ENCODE peak calls at places on chromosomes 12 and 14, in five cellular contexts. S is body of pancreas, T is astrocyte of the spinal cord, J is fibroblast of lung, I is fibroblast of pulmonary artery. W is an unnamed sample.

GRCh38 chr12:130685850-130686249 is 30.2 kb downstream of the RIMBP2 start:
- DNase-seq in I (no peak), T (no peak), J (no peak), S (no peak), W (no peak)

GRCh38 chr14:29724991-29725390 is 202.7 kb downstream of the PRKD1 start:
- DNase-seq in S (peak), J (peak), I (peak), T (peak), W (peak)

GRCh38 chr14:94696518-94696917 is 73.4 kb downstream of the GSC start:
- DNase-seq in I (no peak), T (peak), S (no peak), J (no peak), W (no peak)

GRCh38 chr12:131736807-131737484 is 26.1 kb downstream of the SFSWAP start:
- DNase-seq in J (peak), T (peak), I (peak), S (no peak), W (peak)

GRCh38 chr12:6955462-6956331 is 4.5 kb downstream of the PTPN6 start:
- DNase-seq in J (no peak), S (no peak), T (no peak), I (no peak), W (no peak)

GRCh38 chr12:72679147-72679757 is 407.1 kb downstream of the TRHDE start:
- DNase-seq in I (no peak), S (no peak), T (no peak), J (no peak), W (no peak)

GRCh38 chr12:2739069-2739468 is 55.7 kb upstream of the FKBP4 start:
- DNase-seq in I (no peak), S (no peak), J (no peak), T (no peak), W (no peak)

GRCh38 chr14:24178399-24179178 is 6.7 kb downstream of the REC8 start:
- DNase-seq in J (no peak), S (no peak), I (no peak), T (no peak), W (no peak)

GRCh38 chr12:107645630-107646333 is 39.8 kb upstream of the PWP1 start:
- DNase-seq in S (no peak), J (no peak), T (peak), I (no peak), W (no peak)

GRCh38 chr14:32366995-32367394 is 37.9 kb downstream of the AKAP6 start:
- DNase-seq in J (no peak), S (no peak), T (peak), I (peak), W (peak)

GRCh38 chr12:47561746-47562145 is 144.1 kb downstream of the RPAP3 start:
- DNase-seq in S (no peak), J (no peak), I (no peak), T (no peak), W (no peak)

GRCh38 chr12:42385341-42385841 is 59.4 kb downstream of the PPHLN1 start:
- DNase-seq in J (no peak), S (no peak), T (no peak), I (no peak), W (no peak)

GRCh38 chr14:97306785-97307246 is 509.6 kb downstream of the VRK1 start:
- DNase-seq in T (peak), S (no peak), J (no peak), I (no peak), W (no peak)

GRCh38 chr14:95265106-95266094 is 54.3 kb downstream of the CLMN start:
- DNase-seq in I (peak), T (peak), S (peak), J (peak), W (peak)

GRCh38 chr12:52945389-52946232 is 3.3 kb upstream of the KRT18 start:
- DNase-seq in S (peak), T (peak), J (peak), I (peak), W (peak)

GRCh38 chr14:51521764-51522163 is 129.9 kb upstream of the FRMD6 start:
- DNase-seq in I (peak), J (peak), T (peak), S (no peak), W (peak)

GRCh38 chr12:112977641-112978040 is 678 bp upstream of the OAS2 start:
- DNase-seq in S (no peak), T (no peak), I (no peak), J (no peak), W (no peak)

GRCh38 chr12:100953677-100954076 is 159.1 kb downstream of the ANO4 start:
- DNase-seq in J (no peak), T (no peak), I (no peak), S (no peak), W (no peak)

GRCh38 chr14:48615618-48616017 is 940.2 kb upstream of the MDGA2 start:
- DNase-seq in I (no peak), J (no peak), T (no peak), S (no peak), W (no peak)

GRCh38 chr12:31568498-31568897 is 22.4 kb downstream of the DENND5B start:
- DNase-seq in J (no peak), S (no peak), I (no peak), T (no peak), W (no peak)

GRCh38 chr14:51652168-51653095 is 722 bp downstream of the FRMD6 start:
- DNase-seq in S (peak), J (no peak), I (no peak), T (peak), W (peak)

GRCh38 chr14:99632410-99633035 is 12.4 kb upstream of the HHIPL1 start:
- DNase-seq in T (no peak), I (no peak), J (no peak), S (no peak), W (no peak)

DNA sequence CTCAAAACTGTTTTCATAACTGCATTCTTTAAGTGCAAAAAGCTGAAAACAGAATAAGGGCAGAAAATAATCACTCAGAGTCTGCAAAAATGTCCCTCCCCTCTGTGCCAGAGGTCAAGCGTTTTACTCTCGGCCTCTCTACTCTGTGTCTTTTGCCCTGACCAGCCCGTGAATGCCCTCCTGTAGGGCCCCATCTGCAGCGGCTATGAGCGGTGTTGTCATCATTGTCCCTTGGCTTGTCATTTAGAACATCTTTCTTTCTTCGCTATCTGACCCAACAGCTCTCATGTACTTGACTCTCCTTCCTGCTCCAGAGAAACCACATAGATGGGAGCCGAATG is 21.7 kb downstream of the ELK3 start:
- DNase-seq in J (no peak), T (no peak), I (no peak), S (no peak), W (no peak)
- H3K4me3 ChIP-seq in J (no peak), T (no peak), I (no peak), S (no peak), W (no peak)

GRCh38 chr12:110224379-110225304 is 56.4 kb upstream of the ATP2A2 start:
- DNase-seq in S (no peak), J (peak), I (peak), T (peak), W (peak)
- H3K4me3 ChIP-seq in S (no peak), J (no peak), I (peak), T (no peak), W (peak)

GRCh38 chr14:69542311-69542710 is 32.4 kb downstream of the CCDC177 start:
- DNase-seq in I (no peak), S (no peak), J (no peak), T (no peak), W (no peak)

GRCh38 chr14:69548566-69548965 is 26.1 kb downstream of the CCDC177 start:
- DNase-seq in S (no peak), J (no peak), T (no peak), I (no peak), W (no peak)

GRCh38 chr14:69553221-69553620 is 21.4 kb downstream of the CCDC177 start:
- DNase-seq in S (no peak), T (no peak), J (peak), I (peak), W (peak)

GRCh38 chr14:69543341-69544249 is 31.1 kb downstream of the CCDC177 start:
- DNase-seq in I (peak), S (no peak), J (peak), T (peak), W (peak)

GRCh38 chr14:69547701-69548348 is 26.8 kb downstream of the CCDC177 start:
- DNase-seq in J (no peak), T (peak), S (no peak), I (peak), W (no peak)
- H3K4me3 ChIP-seq in J (no peak), T (peak), S (no peak), I (no peak), W (no peak)

GRCh38 chr14:61700104-61700886 is 5.0 kb downstream of the HIF1A start:
- DNase-seq in T (peak), J (no peak), S (no peak), I (peak), W (peak)

GRCh38 chr14:61698216-61698980 is 3.1 kb downstream of the HIF1A start:
- DNase-seq in S (no peak), I (peak), T (peak), J (no peak), W (peak)

GRCh38 chr14:61701946-61702345 is 6.6 kb downstream of the HIF1A start:
- DNase-seq in I (peak), T (peak), J (no peak), S (no peak), W (no peak)

GRCh38 chr14:61696753-61697318 is 1.5 kb downstream of the HIF1A start:
- DNase-seq in S (no peak), J (no peak), T (peak), I (peak), W (peak)

DNA sequence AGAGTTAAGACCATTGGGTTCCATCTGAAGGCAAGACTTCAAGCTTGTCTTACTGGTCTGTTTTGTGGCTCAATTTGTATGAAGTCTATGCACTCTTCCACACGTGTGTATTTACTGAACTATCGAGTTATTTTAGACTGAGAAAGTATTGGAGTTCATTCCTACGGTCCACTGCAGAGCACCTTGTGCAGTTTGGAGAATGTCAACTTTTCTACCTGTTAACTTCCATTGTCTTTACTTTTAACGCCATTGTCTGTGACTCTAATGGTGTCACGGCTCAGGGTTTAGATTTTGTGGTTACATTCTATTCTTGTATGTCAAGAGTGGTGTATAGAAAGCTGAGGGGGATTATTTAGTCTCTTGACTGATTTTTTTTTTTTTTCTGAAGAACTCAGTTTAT is 3.8 kb downstream of the HIF1A start:
- DNase-seq in J (no peak), T (no peak), S (no peak), I (peak), W (peak)
- H3K4me3 ChIP-seq in J (peak), T (peak), S (no peak), I (peak), W (peak)

W was measured in fibroblast of the aortic adventitia.